ENCODE peak calls at places on chromosomes 4 and X, in five cellular contexts. F is GM23248; A is DND-41; I is cardiac muscle cell; P is CD8-positive, alpha-beta T cell. X is an unnamed sample.

GRCh38 chr4:129239088-129239487 is 143.1 kb downstream of the C4orf33 start:
- DNase-seq in P (no peak), A (no peak), F (peak; percentile 19), I (no peak), X (no peak)

GRCh38 chrX:31266172-31267076 is 194.6 kb upstream of the FTHL17 start:
- DNase-seq in P (no peak), F (peak; percentile 44), A (no peak), I (peak; percentile 72), X (peak; percentile 3)

GRCh38 chr4:48175328-48175727 is 41.3 kb upstream of the TXK start:
- DNase-seq in P (no peak), A (no peak), F (no peak), I (peak; percentile 16), X (no peak)

GRCh38 chrX:23855569-23855968 is 52.2 kb downstream of the APOO start:
- DNase-seq in A (no peak), I (no peak), F (no peak), P (no peak), X (no peak)

GRCh38 chr4:13793020-13793710 is 165.6 kb upstream of the BOD1L1 start:
- DNase-seq in F (no peak), I (no peak), P (no peak), A (no peak), X (no peak)

GRCh38 chrX:10173331-10173900 is 16.6 kb downstream of the CLCN4 start:
- DNase-seq in A (no peak), F (peak; percentile 89), P (no peak), I (peak; percentile 60), X (no peak)

GRCh38 chr4:130183796-130184195 is 1087.8 kb downstream of the C4orf33 start:
- DNase-seq in A (no peak), F (no peak), P (no peak), I (no peak), X (no peak)

GRCh38 chr4:6909113-6909969 is at the start of gene TBC1D14:
- DNase-seq in A (peak; percentile 89), P (peak; percentile 86), I (peak; percentile 93), F (peak; percentile 92), X (peak; percentile 90)

GRCh38 chr4:2337131-2337723 is 75.3 kb upstream of the MXD4 start:
- DNase-seq in P (no peak), A (no peak), F (no peak), I (no peak), X (no peak)

GRCh38 chrX:39985551-39985950 is 112.2 kb downstream of the BCOR start:
- DNase-seq in I (no peak), A (no peak), P (no peak), F (no peak), X (no peak)

GRCh38 chrX:77966361-77966760 is 3.1 kb downstream of the PGAM4 start:
- DNase-seq in I (no peak), P (no peak), F (no peak), A (no peak), X (no peak)

GRCh38 chrX:320126-320783 is 1.7 kb upstream of the GTPBP6 start:
- DNase-seq in A (no peak), I (no peak), P (no peak), F (peak; percentile 46), X (no peak)

GRCh38 chrX:40411350-40412111 is 169.2 kb upstream of the ATP6AP2 start:
- DNase-seq in I (no peak), A (no peak), P (no peak), F (no peak), X (no peak)

GRCh38 chrX:30653415-30654131 is at the start of gene GK:
- DNase-seq in I (peak; percentile 34), F (peak; percentile 46), P (no peak), A (peak; percentile 14), X (no peak)

GRCh38 chr4:38949416-38950051 is 81.9 kb downstream of the FAM114A1 start:
- DNase-seq in A (no peak), P (peak; percentile 73), F (peak; percentile 44), I (no peak), X (peak; percentile 77)

GRCh38 chr4:17599826-17600225 is 14.6 kb upstream of the MED28 start:
- DNase-seq in F (peak; percentile 41), P (no peak), A (no peak), I (no peak), X (no peak)
- H3K36me3 ChIP-seq in F (peaks cover 20% of the 10 kb centered on the region), P (peaks cover 34% of the 10 kb centered on the region), A (peaks cover 21% of the 10 kb centered on the region), I (peaks cover 26% of the 10 kb centered on the region), X (peaks cover 51% of the 10 kb centered on the region)

DNA sequence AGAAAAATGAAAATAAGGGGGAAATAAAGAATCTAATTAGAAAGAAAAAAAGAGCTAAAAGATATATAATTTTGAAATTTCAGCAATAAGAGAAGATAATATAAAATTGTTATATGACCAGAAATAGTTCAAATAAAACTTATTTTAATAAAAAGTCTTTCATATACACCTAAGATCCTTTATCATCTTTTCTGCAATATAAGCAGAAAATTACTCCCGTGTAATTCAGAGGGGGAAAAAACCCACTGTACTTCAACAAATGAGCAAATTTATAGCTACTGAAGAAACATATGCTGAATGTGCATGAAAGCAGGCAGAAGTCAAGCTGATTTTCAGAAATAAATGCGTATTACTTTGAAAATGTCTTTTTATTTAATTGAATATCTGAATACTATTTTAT is 771.3 kb downstream of the FAT4 start:
- DNase-seq in A (no peak), P (no peak), F (no peak), I (no peak), X (no peak)
- H3K36me3 ChIP-seq in A (no peaks in the 10 kb centered on the region), P (no peaks in the 10 kb centered on the region), F (no peaks in the 10 kb centered on the region), I (no peaks in the 10 kb centered on the region), X (no peaks in the 10 kb centered on the region)

GRCh38 chr4:106329027-106329618 is 12.8 kb downstream of the AIMP1 start:
- DNase-seq in P (no peak), I (peak; percentile 46), A (no peak), F (peak; percentile 65), X (peak; percentile 34)

GRCh38 chr4:106338671-106339070 is 22.3 kb downstream of the AIMP1 start:
- DNase-seq in P (no peak), I (no peak), A (no peak), F (no peak), X (no peak)

GRCh38 chr4:106337916-106338315 is 21.6 kb downstream of the AIMP1 start:
- DNase-seq in F (no peak), I (no peak), A (no peak), P (no peak), X (no peak)

GRCh38 chr4:106333186-106333585 is 16.8 kb downstream of the AIMP1 start:
- DNase-seq in F (no peak), A (no peak), I (no peak), P (no peak), X (no peak)

GRCh38 chr4:106334732-106335131 is 18.4 kb downstream of the AIMP1 start:
- DNase-seq in I (no peak), F (no peak), A (no peak), P (no peak), X (no peak)
- H3K36me3 ChIP-seq in I (peaks cover 43% of the 10 kb centered on the region), F (peaks cover 76% of the 10 kb centered on the region), A (peaks cover 94% of the 10 kb centered on the region), P (peaks cover 46% of the 10 kb centered on the region), X (peaks cover 53% of the 10 kb centered on the region)

GRCh38 chr4:37381040-37381668 is 136.6 kb downstream of the NWD2 start:
- DNase-seq in A (no peak), P (no peak), I (no peak), F (no peak), X (no peak)
- H3K36me3 ChIP-seq in A (no peaks in the 10 kb centered on the region), P (no peaks in the 10 kb centered on the region), I (no peaks in the 10 kb centered on the region), F (no peaks in the 10 kb centered on the region), X (no peaks in the 10 kb centered on the region)

DNA sequence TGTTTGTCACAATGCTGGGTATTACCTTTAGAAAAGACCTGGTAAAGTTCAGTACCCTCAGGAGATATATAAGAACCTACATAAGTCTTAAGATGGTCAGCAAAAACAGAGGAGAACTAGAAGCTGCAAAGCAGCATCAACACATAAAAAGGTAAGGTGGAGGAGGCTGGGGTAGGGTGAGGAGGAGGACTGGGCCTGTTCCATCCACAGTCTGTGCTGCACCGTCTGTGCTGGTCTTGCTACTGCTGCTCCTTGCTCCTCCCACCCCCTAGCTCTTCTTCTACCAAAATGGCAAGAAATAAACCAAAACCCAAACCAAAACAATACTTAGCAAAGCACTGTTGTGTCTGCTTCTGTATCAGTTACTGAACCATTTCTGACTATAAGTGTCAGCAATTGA is 102.2 kb downstream of the CDS1 start:
- DNase-seq in F (no peak), A (no peak), P (no peak), I (no peak), X (no peak)
- H3K36me3 ChIP-seq in F (peaks cover 43% of the 10 kb centered on the region), A (no peaks in the 10 kb centered on the region), P (no peaks in the 10 kb centered on the region), I (peaks cover 22% of the 10 kb centered on the region), X (no peaks in the 10 kb centered on the region)

GRCh38 chrX:47197526-47197925 is 3.9 kb downstream of the UBA1 start:
- DNase-seq in F (no peak), I (no peak), P (no peak), A (no peak), X (no peak)

GRCh38 chrX:47199286-47199685 is 5.7 kb downstream of the UBA1 start:
- DNase-seq in I (no peak), A (no peak), P (no peak), F (no peak), X (no peak)

GRCh38 chrX:47200385-47201150 is 6.9 kb downstream of the UBA1 start:
- DNase-seq in I (no peak), A (no peak), P (no peak), F (peak; percentile 93), X (no peak)

GRCh38 chrX:47198026-47198686 is 4.5 kb downstream of the UBA1 start:
- DNase-seq in I (peak; percentile 35), P (no peak), F (no peak), A (no peak), X (no peak)

DNA sequence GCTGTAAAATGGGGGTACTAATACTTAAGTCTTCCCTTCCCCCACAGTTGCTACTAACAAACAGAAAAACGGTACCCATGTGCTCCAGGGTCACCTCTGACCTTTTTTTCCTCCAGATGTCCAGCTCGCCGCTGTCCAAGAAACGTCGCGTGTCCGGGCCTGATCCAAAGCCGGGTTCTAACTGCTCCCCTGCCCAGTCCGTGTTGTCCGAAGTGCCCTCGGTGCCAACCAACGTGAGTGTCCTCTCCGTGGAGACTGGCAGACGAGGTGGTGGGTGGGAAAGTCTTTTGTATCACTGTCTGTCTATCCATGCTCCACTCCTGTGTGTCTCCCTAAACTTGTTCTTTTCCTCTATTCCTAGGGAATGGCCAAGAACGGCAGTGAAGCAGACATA is 5.1 kb downstream of the UBA1 start:
- DNase-seq in F (no peak), I (no peak), P (no peak), A (no peak), X (no peak)
- H3K36me3 ChIP-seq in F (peaks cover 10% of the 10 kb centered on the region), I (peaks cover 51% of the 10 kb centered on the region), P (peaks cover 30% of the 10 kb centered on the region), A (peaks cover 80% of the 10 kb centered on the region), X (peaks cover 49% of the 10 kb centered on the region)

DNA sequence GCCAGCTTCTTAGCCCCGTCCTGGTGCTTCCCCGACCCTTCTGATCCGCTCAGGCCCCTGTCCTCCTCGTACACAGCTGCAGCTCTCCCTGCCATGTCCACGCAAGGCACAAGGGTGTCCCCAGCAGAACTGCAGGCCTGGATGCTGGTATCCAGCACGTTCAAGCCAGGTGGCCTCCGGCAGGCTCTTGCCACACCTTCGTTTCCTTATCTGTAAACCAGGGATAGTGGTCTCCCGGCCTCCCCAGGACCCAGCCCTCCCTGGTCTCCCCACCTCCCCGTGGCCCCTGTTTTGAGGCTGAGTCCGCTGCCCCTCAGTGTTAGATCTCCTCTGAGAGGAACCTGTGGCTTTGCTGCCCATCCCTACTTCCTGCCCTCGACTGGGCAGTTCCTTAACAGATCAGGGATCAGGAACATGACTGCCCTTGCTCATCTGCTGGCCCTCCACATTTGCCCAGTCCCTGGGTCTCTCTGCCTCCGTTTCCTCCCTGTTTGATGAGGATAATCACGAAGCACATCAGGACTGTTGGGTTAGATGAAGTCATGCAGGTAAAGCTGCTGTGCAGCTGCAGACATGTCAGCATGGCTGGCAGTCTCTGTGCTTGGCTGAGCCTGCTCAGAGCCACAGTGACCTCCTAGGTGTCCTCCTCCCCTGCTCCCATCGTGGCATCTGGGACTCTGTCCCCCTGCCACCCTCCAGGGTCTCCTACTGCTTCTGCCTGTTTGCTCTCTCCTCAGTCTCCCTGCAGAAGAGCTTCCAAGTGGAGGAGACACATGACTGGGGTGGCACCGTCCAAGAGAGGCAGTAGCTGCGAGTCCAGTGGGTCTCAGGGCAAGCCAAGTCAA is 32.9 kb downstream of the PIGG start:
- DNase-seq in P (no peak), I (no peak), A (no peak), F (no peak), X (no peak)
- H3K36me3 ChIP-seq in P (peaks cover 21% of the 10 kb centered on the region), I (peaks cover 24% of the 10 kb centered on the region), A (peaks cover 92% of the 10 kb centered on the region), F (peaks cover 12% of the 10 kb centered on the region), X (peaks cover 18% of the 10 kb centered on the region)